ENCODE peak calls at places on chromosomes 16 and 17, in ten cellular contexts. Q, H, X, C, J, K, F, T, P and M are unnamed samples.

GRCh38 chr17:58332720-58333395 is 4.3 kb upstream of the TSPOAP1 start:
- DNase-seq in Q (no peak), H (no peak), X (peak), C (no peak), J (no peak), K (no peak), F (no peak), T (no peak), P (no peak), M (no peak)

GRCh38 chr17:38658741-38659345 is 15.9 kb downstream of the EPOP start:
- DNase-seq in Q (no peak), H (no peak), X (no peak), C (no peak), J (no peak), K (no peak), F (no peak), T (no peak), P (no peak), M (no peak)

GRCh38 chr17:50426472-50426782 is 409 bp downstream of the ACSF2 start:
- DNase-seq in Q (no peak), H (no peak), X (no peak), C (no peak), J (no peak), K (no peak), F (no peak), T (no peak), P (no peak), M (no peak)

GRCh38 chr16:70410736-70411135 is 28.2 kb downstream of the ST3GAL2 start:
- DNase-seq in Q (peak), H (no peak), X (no peak), C (no peak), J (no peak), K (no peak), F (no peak), T (no peak), P (peak), M (no peak)

GRCh38 chr16:2769675-2770056 is 7.4 kb downstream of the ELOB start:
- DNase-seq in Q (no peak), H (no peak), X (no peak), C (no peak), J (no peak), K (no peak), F (no peak), T (no peak), P (no peak), M (no peak)

GRCh38 chr17:19876524-19877161 is 8.9 kb upstream of the ULK2 start:
- DNase-seq in Q (peak), H (no peak), X (peak), C (no peak), J (no peak), K (no peak), F (no peak), T (no peak), P (no peak), M (no peak)

GRCh38 chr17:29389994-29390855 is at the start of gene TAOK1:
- DNase-seq in Q (peak), H (peak), X (peak), C (peak), J (peak), K (peak), F (peak), T (peak), P (peak), M (peak)

GRCh38 chr16:30893082-30893743 is 664 bp downstream of the BCL7C start:
- DNase-seq in Q (no peak), H (no peak), X (no peak), C (no peak), J (no peak), K (no peak), F (no peak), T (no peak), P (no peak), M (peak)

GRCh38 chr17:18141210-18141803 is 32.8 kb downstream of the MYO15A start:
- DNase-seq in Q (peak), H (no peak), X (peak), C (no peak), J (peak), K (no peak), F (peak), T (no peak), P (no peak), M (peak)

GRCh38 chr17:41932821-41933389 is 2.5 kb downstream of the ODAD4 start:
- DNase-seq in Q (no peak), H (no peak), X (no peak), C (no peak), J (no peak), K (no peak), F (no peak), T (no peak), P (no peak), M (no peak)

GRCh38 chr17:81733507-81734404 is 21.7 kb downstream of the SLC25A10 start:
- DNase-seq in Q (peak), H (peak), X (peak), C (no peak), J (peak), K (peak), F (peak), T (peak), P (peak), M (peak)

GRCh38 chr17:64230551-64231408 is 32.3 kb downstream of the TEX2 start:
- DNase-seq in Q (no peak), H (no peak), X (no peak), C (no peak), J (no peak), K (peak), F (no peak), T (no peak), P (no peak), M (no peak)

GRCh38 chr17:22441776-22442175 is 749.5 kb downstream of the KCNJ18 start:
- DNase-seq in Q (no peak), H (no peak), X (no peak), C (no peak), J (no peak), K (no peak), F (no peak), T (no peak), P (no peak), M (no peak)

GRCh38 chr17:73240561-73240960 is 21.1 kb downstream of the CPSF4L start:
- DNase-seq in Q (no peak), H (no peak), X (no peak), C (no peak), J (no peak), K (no peak), F (no peak), T (no peak), P (no peak), M (no peak)

GRCh38 chr17:58348038-58348437 is 4.0 kb downstream of the SUPT4H1 start:
- DNase-seq in Q (no peak), H (no peak), X (no peak), C (no peak), J (no peak), K (no peak), F (no peak), T (no peak), P (no peak), M (no peak)

GRCh38 chr17:22310717-22311686 is 618.7 kb downstream of the KCNJ18 start:
- DNase-seq in Q (no peak), H (no peak), X (no peak), C (no peak), J (no peak), K (no peak), F (no peak), T (peak), P (no peak), M (no peak)

GRCh38 chr16:31090540-31090939 is 1.8 kb upstream of the PRSS53 start:
- DNase-seq in Q (no peak), H (no peak), X (no peak), C (no peak), J (no peak), K (peak), F (no peak), T (no peak), P (no peak), M (no peak)

GRCh38 chr17:45968732-45969131 is 30.3 kb upstream of the STH start:
- DNase-seq in Q (no peak), H (no peak), X (no peak), C (no peak), J (no peak), K (no peak), F (no peak), T (no peak), P (no peak), M (no peak)

GRCh38 chr16:144797-145252 is 6.4 kb upstream of the NPRL3 start:
- DNase-seq in Q (no peak), H (no peak), X (no peak), C (no peak), J (no peak), K (no peak), F (no peak), T (no peak), P (no peak), M (no peak)